ENCODE peak calls at places on chromosomes 2 and 18, in ten cellular contexts. L is CD8-positive, alpha-beta memory T cell; P is psoas muscle; X is CD4-positive, CD25-positive, alpha-beta regulatory T cell; G is transverse colon; E is ovary; S is aorta; N is neural progenitor cell; A is CD8-positive, alpha-beta T cell; I is heart right ventricle. R is an unnamed sample. For H3K9me3, the result is how much of the 10 kb centered on the place peaks cover.

GRCh38 chr18:36809590-36810381 is 19.0 kb downstream of the TPGS2 start:
- DNase-seq in L (peak), P (no peak), X (peak), G (peak), E (no peak), S (no peak), N (peak), A (peak), I (no peak), R (no peak)

GRCh38 chr2:96764253-96764637 is 3.5 kb downstream of the CNNM4 start:
- DNase-seq in L (no peak), P (no peak), X (no peak), G (peak), E (no peak), S (peak), N (peak), A (no peak), I (no peak), R (no peak)

GRCh38 chr2:2057125-2057721 is 273.9 kb downstream of the MYT1L start:
- DNase-seq in L (peak), P (peak), X (peak), G (peak), E (no peak), S (peak), N (no peak), A (peak), I (peak), R (peak)

GRCh38 chr2:193847991-193848390 is 1653.3 kb upstream of the TMEFF2 start:
- DNase-seq in L (no peak), P (no peak), X (no peak), G (no peak), E (no peak), S (no peak), N (no peak), A (no peak), I (no peak), R (no peak)

GRCh38 chr2:148989882-148990493 is 48.5 kb upstream of the LYPD6B start:
- DNase-seq in L (peak), P (no peak), X (peak), G (peak), E (peak), S (no peak), N (peak), A (peak), I (no peak), R (no peak)

GRCh38 chr18:59455728-59456276 is 96.7 kb upstream of the LMAN1 start:
- DNase-seq in L (no peak), P (no peak), X (no peak), G (no peak), E (peak), S (no peak), N (no peak), A (no peak), I (peak), R (no peak)

GRCh38 chr2:128444816-128445532 is 126.3 kb upstream of the HS6ST1 start:
- DNase-seq in L (no peak), P (no peak), X (no peak), G (no peak), E (no peak), S (no peak), N (no peak), A (no peak), I (no peak), R (peak)

GRCh38 chr18:37362158-37362890 is 203.3 kb downstream of the CELF4 start:
- DNase-seq in L (no peak), P (no peak), X (no peak), G (no peak), E (peak), S (no peak), N (no peak), A (no peak), I (no peak), R (no peak)

GRCh38 chr2:178482437-178482836 is 2.2 kb downstream of the PLEKHA3 start:
- DNase-seq in L (no peak), P (no peak), X (no peak), G (no peak), E (no peak), S (no peak), N (no peak), A (no peak), I (no peak), R (no peak)

GRCh38 chr2:62196278-62196901 is 475 bp downstream of the B3GNT2 start:
- DNase-seq in L (peak), P (peak), X (peak), G (peak), E (peak), S (peak), N (no peak), A (peak), I (peak), R (no peak)

GRCh38 chr2:191299009-191299408 is 53.8 kb downstream of the MYO1B start:
- DNase-seq in L (no peak), P (no peak), X (no peak), G (no peak), E (no peak), S (no peak), N (no peak), A (no peak), I (no peak), R (no peak)

GRCh38 chr18:28684746-28685145 is 507.8 kb upstream of the CDH2 start:
- DNase-seq in L (no peak), P (no peak), X (no peak), G (no peak), E (no peak), S (no peak), N (no peak), A (no peak), I (no peak), R (no peak)

GRCh38 chr2:49044680-49045079 is 109.6 kb downstream of the FSHR start:
- DNase-seq in L (no peak), P (no peak), X (no peak), G (no peak), E (no peak), S (no peak), N (peak), A (no peak), I (no peak), R (no peak)

GRCh38 chr2:217622205-217622621 is 380.6 kb downstream of the TNS1 start:
- DNase-seq in L (no peak), P (no peak), X (no peak), G (peak), E (peak), S (no peak), N (peak), A (no peak), I (no peak), R (no peak)

GRCh38 chr2:9260411-9261037 is 53.9 kb downstream of the ASAP2 start:
- DNase-seq in L (no peak), P (no peak), X (no peak), G (no peak), E (no peak), S (no peak), N (no peak), A (no peak), I (no peak), R (no peak)

GRCh38 chr2:9300214-9300613 is 93.6 kb downstream of the ASAP2 start:
- DNase-seq in L (no peak), P (no peak), X (no peak), G (no peak), E (no peak), S (no peak), N (no peak), A (no peak), I (no peak), R (no peak)

GRCh38 chr2:151688719-151689118 is 45.6 kb downstream of the NEB start:
- DNase-seq in L (no peak), P (no peak), X (no peak), G (no peak), E (no peak), S (no peak), N (no peak), A (no peak), I (no peak), R (no peak)

GRCh38 chr18:52367962-52368745 is 28.2 kb downstream of the DCC start:
- DNase-seq in L (no peak), P (no peak), X (no peak), G (no peak), E (no peak), S (no peak), N (no peak), A (no peak), I (no peak), R (no peak)

GRCh38 chr2:49351531-49351930 is 197.2 kb upstream of the FSHR start:
- DNase-seq in L (no peak), P (no peak), X (no peak), G (no peak), E (no peak), S (no peak), N (no peak), A (no peak), I (no peak), R (no peak)

GRCh38 chr2:125371867-125372266 is 1284.1 kb upstream of the GYPC start:
- DNase-seq in L (no peak), P (no peak), X (no peak), G (no peak), E (no peak), S (no peak), N (no peak), A (no peak), I (no peak), R (no peak)

GRCh38 chr18:67104700-67105284 is 411.7 kb downstream of the DSEL start:
- DNase-seq in L (peak), P (peak), X (no peak), G (peak), E (no peak), S (peak), N (peak), A (peak), I (no peak), R (peak)

GRCh38 chr2:239874636-239875356 is 150.3 kb downstream of the NDUFA10 start:
- DNase-seq in L (no peak), P (no peak), X (no peak), G (no peak), E (no peak), S (no peak), N (no peak), A (no peak), I (no peak), R (peak)

GRCh38 chr18:10923225-10923624 is 226.1 kb downstream of the PIEZO2 start:
- DNase-seq in L (no peak), P (no peak), X (no peak), G (no peak), E (no peak), S (no peak), N (no peak), A (no peak), I (no peak), R (no peak)

GRCh38 chr2:48734576-48735303 is 20.8 kb downstream of the LHCGR start:
- DNase-seq in L (no peak), P (no peak), X (no peak), G (no peak), E (peak), S (no peak), N (no peak), A (no peak), I (no peak), R (no peak)

GRCh38 chr2:30149513-30149912 is 2.7 kb downstream of the YPEL5 start:
- DNase-seq in L (no peak), P (no peak), X (no peak), G (no peak), E (no peak), S (no peak), N (peak), A (no peak), I (no peak), R (no peak)

GRCh38 chr2:72263043-72263780 is 115.5 kb upstream of the CYP26B1 start:
- DNase-seq in L (no peak), P (no peak), X (no peak), G (no peak), E (no peak), S (no peak), N (no peak), A (no peak), I (no peak), R (no peak)

GRCh38 chr2:150280255-150280654 is 207.2 kb downstream of the RND3 start:
- DNase-seq in L (no peak), P (no peak), X (no peak), G (no peak), E (no peak), S (no peak), N (no peak), A (no peak), I (no peak), R (peak)

GRCh38 chr2:101883860-101884259 is 107.9 kb upstream of the IL1R2 start:
- DNase-seq in L (peak), P (no peak), X (peak), G (peak), E (no peak), S (no peak), N (peak), A (no peak), I (no peak), R (no peak)

GRCh38 chr2:208306291-208306690 is 40.2 kb downstream of the PIKFYVE start:
- DNase-seq in L (no peak), P (no peak), X (no peak), G (no peak), E (no peak), S (no peak), N (no peak), A (no peak), I (no peak), R (no peak)

GRCh38 chr2:33272001-33272400 is 204.4 kb upstream of the RASGRP3 start:
- DNase-seq in L (peak), P (no peak), X (peak), G (no peak), E (no peak), S (no peak), N (no peak), A (no peak), I (no peak), R (no peak)

GRCh38 chr2:96391153-96391827 is 55.7 kb downstream of the NCAPH start:
- DNase-seq in L (no peak), P (no peak), X (no peak), G (no peak), E (no peak), S (no peak), N (no peak), A (no peak), I (no peak), R (no peak)

GRCh38 chr2:158586491-158586890 is 129.7 kb downstream of the PKP4 start:
- DNase-seq in L (no peak), P (no peak), X (no peak), G (no peak), E (no peak), S (no peak), N (no peak), A (no peak), I (no peak), R (no peak)

GRCh38 chr18:76619342-76620315 is 124.6 kb upstream of the ZNF516 start:
- DNase-seq in L (no peak), P (peak), X (no peak), G (peak), E (peak), S (peak), N (peak), A (no peak), I (peak), R (peak)

GRCh38 chr2:69387770-69388481 is 899 bp upstream of the GFPT1 start:
- DNase-seq in L (no peak), P (no peak), X (no peak), G (no peak), E (no peak), S (no peak), N (peak), A (no peak), I (no peak), R (no peak)

GRCh38 chr2:195269220-195269619 is 387.8 kb upstream of the SLC39A10 start:
- DNase-seq in L (no peak), P (no peak), X (no peak), G (no peak), E (no peak), S (no peak), N (no peak), A (no peak), I (no peak), R (no peak)
- H3K4me3 ChIP-seq in L (no peak), P (no peak), X (no peak), G (no peak), E (no peak), S (no peak), N (no peak), A (no peak), I (no peak), R (no peak)

GRCh38 chr2:95215018-95215612 is 7.8 kb downstream of the ZNF892 start:
- DNase-seq in L (no peak), P (no peak), X (no peak), G (no peak), E (no peak), S (no peak), N (no peak), A (no peak), I (no peak), R (no peak)
- H3K9me3 ChIP-seq in L (half or more), P (half or more), X (half or more), G (half or more), E (half or more), S (under half), N (half or more), A (half or more), I (half or more), R (under half)

DNA sequence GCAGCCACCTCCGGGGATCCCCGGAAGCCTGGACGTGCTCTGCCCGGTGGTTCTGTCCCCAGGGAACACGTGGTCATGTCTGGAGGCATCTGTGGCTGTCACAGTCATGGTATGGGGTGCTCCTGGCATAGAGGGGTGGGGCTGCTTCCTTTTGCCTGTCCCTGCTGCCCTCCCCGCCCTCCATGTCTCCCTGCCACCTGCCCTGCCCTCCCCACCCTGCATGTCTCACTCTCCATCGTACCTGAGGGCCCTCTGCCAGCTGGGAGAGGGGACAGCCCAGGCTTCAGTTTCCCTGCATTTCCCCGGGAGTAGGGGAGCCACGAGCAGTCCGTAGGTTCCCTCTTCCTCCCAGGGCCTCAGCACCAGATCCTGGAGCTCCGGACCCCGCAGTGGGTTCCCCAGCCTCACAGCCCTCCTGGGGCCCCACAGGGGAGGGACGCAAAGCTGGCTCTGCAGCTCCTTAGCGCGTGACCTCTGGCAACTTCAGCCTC is 90.0 kb upstream of the CTDP1 start:
- DNase-seq in L (no peak), P (no peak), X (no peak), G (no peak), E (no peak), S (peak), N (no peak), A (no peak), I (no peak), R (no peak)
- H3K4me3 ChIP-seq in L (no peak), P (no peak), X (no peak), G (no peak), E (no peak), S (no peak), N (no peak), A (no peak), I (no peak), R (no peak)

GRCh38 chr18:41312241-41312590 is 642.8 kb upstream of the PIK3C3 start:
- DNase-seq in L (no peak), P (no peak), X (no peak), G (no peak), E (no peak), S (no peak), N (no peak), A (no peak), I (no peak), R (no peak)
- H3K9me3 ChIP-seq in L (under half), P (under half), X (under half), G (under half), E (under half), S (under half), N (under half), A (under half), I (under half), R (under half)

GRCh38 chr2:47098953-47099352 is 56.2 kb downstream of the STPG4 start:
- DNase-seq in L (no peak), P (no peak), X (no peak), G (peak), E (no peak), S (no peak), N (no peak), A (no peak), I (no peak), R (no peak)
- H3K4me3 ChIP-seq in L (no peak), P (no peak), X (no peak), G (no peak), E (no peak), S (no peak), N (no peak), A (no peak), I (no peak), R (no peak)

GRCh38 chr2:213627835-213628234 is 343.6 kb downstream of the SPAG16 start:
- DNase-seq in L (no peak), P (no peak), X (no peak), G (no peak), E (no peak), S (no peak), N (no peak), A (no peak), I (no peak), R (no peak)
- H3K9me3 ChIP-seq in L (under half), P (under half), X (under half), G (under half), E (under half), S (under half), N (under half), A (under half), I (under half), R (under half)

R was measured in right atrium auricular region.